ENCODE peak calls at places on chromosome 21, in eight cellular contexts. One of them, this sample, is unnamed.
A peak's percentile ranks its signal among the peaks of the same experiment; 100 is the strongest.

GRCh38 chr21:20882462-20883415 is 115.5 kb upstream of the NCAM2 start:
- DNase-seq in OCI-LY7: peak; percentile 8
- DNase-seq in osteoblast: no peak
- DNase-seq in MM.1S: peak; percentile 44
- DNase-seq in fibroblast of lung: peak; percentile 2
- DNase-seq in hepatocyte: peak; percentile 61
- DNase-seq in neural progenitor cell: peak; percentile 69
- DNase-seq in SK-N-SH: peak; percentile 16
- DNase-seq in this sample: peak; percentile 10

GRCh38 chr21:25635310-25635709 is 3.7 kb upstream of the JAM2 start:
- DNase-seq in OCI-LY7: no peak
- DNase-seq in osteoblast: no peak
- DNase-seq in MM.1S: no peak
- DNase-seq in fibroblast of lung: no peak
- DNase-seq in hepatocyte: no peak
- DNase-seq in neural progenitor cell: no peak
- DNase-seq in SK-N-SH: no peak
- DNase-seq in this sample: no peak

GRCh38 chr21:35324372-35325220 is 275.5 kb upstream of the RUNX1 start:
- DNase-seq in OCI-LY7: no peak
- DNase-seq in osteoblast: peak; percentile 78
- DNase-seq in MM.1S: no peak
- DNase-seq in fibroblast of lung: peak; percentile 88
- DNase-seq in hepatocyte: peak; percentile 28
- DNase-seq in neural progenitor cell: no peak
- DNase-seq in SK-N-SH: no peak
- DNase-seq in this sample: no peak

GRCh38 chr21:44423312-44423821 is 31.9 kb upstream of the LRRC3 start:
- DNase-seq in OCI-LY7: peak; percentile 27
- DNase-seq in osteoblast: peak; percentile 65
- DNase-seq in MM.1S: no peak
- DNase-seq in fibroblast of lung: no peak
- DNase-seq in hepatocyte: no peak
- DNase-seq in neural progenitor cell: no peak
- DNase-seq in SK-N-SH: no peak
- DNase-seq in this sample: no peak

GRCh38 chr21:16794944-16795343 is 717.9 kb upstream of the CXADR start:
- DNase-seq in OCI-LY7: no peak
- DNase-seq in osteoblast: no peak
- DNase-seq in MM.1S: no peak
- DNase-seq in fibroblast of lung: peak; percentile 97
- DNase-seq in hepatocyte: peak; percentile 15
- DNase-seq in neural progenitor cell: no peak
- DNase-seq in SK-N-SH: no peak
- DNase-seq in this sample: no peak

GRCh38 chr21:35190201-35190701 is 141.1 kb upstream of the RUNX1 start:
- DNase-seq in OCI-LY7: no peak
- DNase-seq in osteoblast: no peak
- DNase-seq in MM.1S: no peak
- DNase-seq in fibroblast of lung: peak; percentile 82
- DNase-seq in hepatocyte: peak; percentile 21
- DNase-seq in neural progenitor cell: no peak
- DNase-seq in SK-N-SH: no peak
- DNase-seq in this sample: no peak

GRCh38 chr21:46431884-46432488 is 26.7 kb upstream of the DIP2A start:
- DNase-seq in OCI-LY7: no peak
- DNase-seq in osteoblast: peak; percentile 70
- DNase-seq in MM.1S: no peak
- DNase-seq in fibroblast of lung: no peak
- DNase-seq in hepatocyte: no peak
- DNase-seq in neural progenitor cell: no peak
- DNase-seq in SK-N-SH: no peak
- DNase-seq in this sample: no peak

GRCh38 chr21:37230632-37231246 is 36.4 kb downstream of the VPS26C start:
- DNase-seq in OCI-LY7: no peak
- DNase-seq in osteoblast: no peak
- DNase-seq in MM.1S: no peak
- DNase-seq in fibroblast of lung: no peak
- DNase-seq in hepatocyte: no peak
- DNase-seq in neural progenitor cell: no peak
- DNase-seq in SK-N-SH: no peak
- DNase-seq in this sample: no peak

GRCh38 chr21:45612096-45613019 is 31.2 kb upstream of the PCBP3 start:
- DNase-seq in OCI-LY7: no peak
- DNase-seq in osteoblast: peak; percentile 86
- DNase-seq in MM.1S: no peak
- DNase-seq in fibroblast of lung: peak; percentile 87
- DNase-seq in hepatocyte: no peak
- DNase-seq in neural progenitor cell: no peak
- DNase-seq in SK-N-SH: no peak
- DNase-seq in this sample: no peak

GRCh38 chr21:35852820-35853219 is 207.5 kb downstream of the SETD4 start:
- DNase-seq in OCI-LY7: no peak
- DNase-seq in osteoblast: no peak
- DNase-seq in MM.1S: no peak
- DNase-seq in fibroblast of lung: no peak
- DNase-seq in hepatocyte: no peak
- DNase-seq in neural progenitor cell: no peak
- DNase-seq in SK-N-SH: no peak
- DNase-seq in this sample: no peak

GRCh38 chr21:37030864-37031263 is 24.4 kb downstream of the RIPPLY3 start:
- DNase-seq in OCI-LY7: no peak
- DNase-seq in osteoblast: no peak
- DNase-seq in MM.1S: no peak
- DNase-seq in fibroblast of lung: no peak
- DNase-seq in hepatocyte: no peak
- DNase-seq in neural progenitor cell: no peak
- DNase-seq in SK-N-SH: no peak
- DNase-seq in this sample: no peak

GRCh38 chr21:33651965-33652680 is 9.8 kb downstream of the ITSN1 start:
- DNase-seq in OCI-LY7: no peak
- DNase-seq in osteoblast: no peak
- DNase-seq in MM.1S: no peak
- DNase-seq in fibroblast of lung: no peak
- DNase-seq in hepatocyte: no peak
- DNase-seq in neural progenitor cell: no peak
- DNase-seq in SK-N-SH: no peak
- DNase-seq in this sample: no peak
- H3K4me1 ChIP-seq in OCI-LY7: no peaks in the 10 kb centered on the region
- H3K4me1 ChIP-seq in osteoblast: peaks cover 13% of the 10 kb centered on the region
- H3K4me1 ChIP-seq in MM.1S: peaks cover 4% of the 10 kb centered on the region
- H3K4me1 ChIP-seq in fibroblast of lung: peaks cover 13% of the 10 kb centered on the region
- H3K4me1 ChIP-seq in hepatocyte: peaks cover 30% of the 10 kb centered on the region
- H3K4me1 ChIP-seq in neural progenitor cell: peaks cover 19% of the 10 kb centered on the region
- H3K4me1 ChIP-seq in SK-N-SH: peaks cover 5% of the 10 kb centered on the region
- H3K4me1 ChIP-seq in this sample: no peaks in the 10 kb centered on the region

GRCh38 chr21:26965567-26966359 is 1.1 kb downstream of the ADAMTS5 start:
- DNase-seq in OCI-LY7: no peak
- DNase-seq in osteoblast: peak; percentile 91
- DNase-seq in MM.1S: no peak
- DNase-seq in fibroblast of lung: peak; percentile 16
- DNase-seq in hepatocyte: peak; percentile 51
- DNase-seq in neural progenitor cell: peak; percentile 87
- DNase-seq in SK-N-SH: peak; percentile 86
- DNase-seq in this sample: no peak
- TF ChIP-seq CTCF in OCI-LY7: no peak
- TF ChIP-seq CTCF in osteoblast: peak; percentile 27
- TF ChIP-seq CTCF in MM.1S: no peak
- TF ChIP-seq CTCF in fibroblast of lung: peak; percentile 25
- TF ChIP-seq CTCF in hepatocyte: peak; percentile 38
- TF ChIP-seq CTCF in neural progenitor cell: peak; percentile 63
- TF ChIP-seq CTCF in SK-N-SH: no peak
- TF ChIP-seq CTCF in this sample: no peak

GRCh38 chr21:18170221-18170620 is 74.4 kb upstream of the CHODL start:
- DNase-seq in OCI-LY7: no peak
- DNase-seq in osteoblast: no peak
- DNase-seq in MM.1S: no peak
- DNase-seq in fibroblast of lung: no peak
- DNase-seq in hepatocyte: no peak
- DNase-seq in neural progenitor cell: no peak
- DNase-seq in SK-N-SH: no peak
- DNase-seq in this sample: no peak

GRCh38 chr21:18168108-18168507 is 76.5 kb upstream of the CHODL start:
- DNase-seq in OCI-LY7: no peak
- DNase-seq in osteoblast: no peak
- DNase-seq in MM.1S: no peak
- DNase-seq in fibroblast of lung: no peak
- DNase-seq in hepatocyte: no peak
- DNase-seq in neural progenitor cell: no peak
- DNase-seq in SK-N-SH: no peak
- DNase-seq in this sample: no peak

GRCh38 chr21:18164933-18165332 is 79.7 kb upstream of the CHODL start:
- DNase-seq in OCI-LY7: no peak
- DNase-seq in osteoblast: no peak
- DNase-seq in MM.1S: peak; percentile 64
- DNase-seq in fibroblast of lung: no peak
- DNase-seq in hepatocyte: no peak
- DNase-seq in neural progenitor cell: peak; percentile 9
- DNase-seq in SK-N-SH: no peak
- DNase-seq in this sample: no peak

GRCh38 chr21:18174370-18174769 is 70.3 kb upstream of the CHODL start:
- DNase-seq in OCI-LY7: no peak
- DNase-seq in osteoblast: no peak
- DNase-seq in MM.1S: no peak
- DNase-seq in fibroblast of lung: no peak
- DNase-seq in hepatocyte: no peak
- DNase-seq in neural progenitor cell: no peak
- DNase-seq in SK-N-SH: no peak
- DNase-seq in this sample: no peak

DNA sequence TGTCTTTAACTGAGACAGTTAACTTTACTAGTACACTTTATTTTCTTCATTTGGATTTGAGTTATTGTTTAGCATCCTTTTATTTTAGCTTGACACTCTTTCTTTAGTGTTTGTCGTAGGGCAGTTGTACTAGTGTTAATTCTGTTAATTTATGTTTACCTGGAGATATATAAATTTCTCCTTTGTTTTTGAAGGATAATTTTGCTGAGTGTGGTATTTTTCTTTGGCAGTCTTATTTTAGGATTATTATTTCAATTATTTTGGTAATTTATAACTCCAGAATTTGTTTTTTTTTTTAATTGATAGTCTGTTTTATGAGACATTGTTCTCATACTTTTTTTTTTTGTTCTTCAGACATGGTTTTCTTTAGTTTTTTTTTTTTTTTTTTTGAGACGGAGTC is 73.8 kb upstream of the CHODL start:
- DNase-seq in OCI-LY7: no peak
- DNase-seq in osteoblast: no peak
- DNase-seq in MM.1S: no peak
- DNase-seq in fibroblast of lung: no peak
- DNase-seq in hepatocyte: no peak
- DNase-seq in neural progenitor cell: no peak
- DNase-seq in SK-N-SH: no peak
- DNase-seq in this sample: no peak
- H2AFZ ChIP-seq in OCI-LY7: no peak overlapping the region
- H2AFZ ChIP-seq in osteoblast: no peak overlapping the region
- H2AFZ ChIP-seq in MM.1S: no peak overlapping the region
- H2AFZ ChIP-seq in fibroblast of lung: no peak overlapping the region
- H2AFZ ChIP-seq in hepatocyte: no peak overlapping the region
- H2AFZ ChIP-seq in neural progenitor cell: no peak overlapping the region
- H2AFZ ChIP-seq in SK-N-SH: no peak overlapping the region
- H2AFZ ChIP-seq in this sample: no peak overlapping the region

GRCh38 chr21:41482321-41482720 is 25.6 kb downstream of the TMPRSS2 start:
- DNase-seq in OCI-LY7: no peak
- DNase-seq in osteoblast: no peak
- DNase-seq in MM.1S: no peak
- DNase-seq in fibroblast of lung: peak; percentile 95
- DNase-seq in hepatocyte: no peak
- DNase-seq in neural progenitor cell: no peak
- DNase-seq in SK-N-SH: no peak
- DNase-seq in this sample: no peak
- H3K4me1 ChIP-seq in OCI-LY7: peaks cover 10% of the 10 kb centered on the region
- H3K4me1 ChIP-seq in osteoblast: peaks cover 32% of the 10 kb centered on the region
- H3K4me1 ChIP-seq in MM.1S: peaks cover 23% of the 10 kb centered on the region
- H3K4me1 ChIP-seq in fibroblast of lung: no peaks in the 10 kb centered on the region
- H3K4me1 ChIP-seq in hepatocyte: peaks cover 25% of the 10 kb centered on the region
- H3K4me1 ChIP-seq in neural progenitor cell: peaks cover 12% of the 10 kb centered on the region
- H3K4me1 ChIP-seq in SK-N-SH: no peaks in the 10 kb centered on the region
- H3K4me1 ChIP-seq in this sample: peaks cover 21% of the 10 kb centered on the region

DNA sequence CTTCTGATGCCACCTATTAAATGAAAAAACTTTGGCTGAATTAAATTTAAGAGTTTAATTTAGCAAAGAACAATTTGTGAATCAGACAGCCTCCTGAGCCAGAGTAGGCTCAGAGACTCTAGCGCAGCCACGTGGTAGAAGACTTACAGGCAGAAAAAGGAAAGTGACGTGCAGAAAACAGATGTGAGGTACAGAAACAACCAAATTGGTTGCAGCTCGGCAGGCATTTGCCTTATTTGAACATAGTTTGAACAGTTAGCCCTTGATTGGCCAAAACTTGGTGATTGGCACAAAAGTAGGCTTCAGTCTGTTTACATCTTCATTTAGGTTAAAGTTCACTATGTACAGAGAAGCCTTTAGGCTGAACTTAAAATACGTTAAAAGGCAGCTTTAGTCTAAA is 22.9 kb downstream of the TCP10L start:
- DNase-seq in OCI-LY7: no peak
- DNase-seq in osteoblast: peak; percentile 26
- DNase-seq in MM.1S: peak; percentile 15
- DNase-seq in fibroblast of lung: peak; percentile 67
- DNase-seq in hepatocyte: peak; percentile 55
- DNase-seq in neural progenitor cell: peak; percentile 62
- DNase-seq in SK-N-SH: no peak
- DNase-seq in this sample: no peak
- TF ChIP-seq CTCF in OCI-LY7: no peak
- TF ChIP-seq CTCF in osteoblast: peak; percentile 60
- TF ChIP-seq CTCF in MM.1S: peak; percentile 6
- TF ChIP-seq CTCF in fibroblast of lung: peak; percentile 63
- TF ChIP-seq CTCF in hepatocyte: peak; percentile 50
- TF ChIP-seq CTCF in neural progenitor cell: peak; percentile 60
- TF ChIP-seq CTCF in SK-N-SH: no peak
- TF ChIP-seq CTCF in this sample: no peak

GRCh38 chr21:42562258-42562657 is 48.6 kb downstream of the SLC37A1 start:
- DNase-seq in OCI-LY7: peak; percentile 62
- DNase-seq in osteoblast: no peak
- DNase-seq in MM.1S: no peak
- DNase-seq in fibroblast of lung: no peak
- DNase-seq in hepatocyte: no peak
- DNase-seq in neural progenitor cell: no peak
- DNase-seq in SK-N-SH: no peak
- DNase-seq in this sample: no peak

GRCh38 chr21:42561742-42562141 is 48.1 kb downstream of the SLC37A1 start:
- DNase-seq in OCI-LY7: peak; percentile 96
- DNase-seq in osteoblast: no peak
- DNase-seq in MM.1S: peak; percentile 29
- DNase-seq in fibroblast of lung: no peak
- DNase-seq in hepatocyte: peak; percentile 56
- DNase-seq in neural progenitor cell: no peak
- DNase-seq in SK-N-SH: no peak
- DNase-seq in this sample: peak; percentile 46

GRCh38 chr21:42564561-42564971 is 50.9 kb downstream of the SLC37A1 start:
- DNase-seq in OCI-LY7: no peak
- DNase-seq in osteoblast: no peak
- DNase-seq in MM.1S: no peak
- DNase-seq in fibroblast of lung: no peak
- DNase-seq in hepatocyte: no peak
- DNase-seq in neural progenitor cell: no peak
- DNase-seq in SK-N-SH: no peak
- DNase-seq in this sample: no peak

GRCh38 chr21:42563261-42564045 is 49.8 kb downstream of the SLC37A1 start:
- DNase-seq in OCI-LY7: no peak
- DNase-seq in osteoblast: no peak
- DNase-seq in MM.1S: no peak
- DNase-seq in fibroblast of lung: no peak
- DNase-seq in hepatocyte: no peak
- DNase-seq in neural progenitor cell: no peak
- DNase-seq in SK-N-SH: no peak
- DNase-seq in this sample: no peak

GRCh38 chr21:42562816-42563215 is 49.2 kb downstream of the SLC37A1 start:
- DNase-seq in OCI-LY7: no peak
- DNase-seq in osteoblast: no peak
- DNase-seq in MM.1S: no peak
- DNase-seq in fibroblast of lung: no peak
- DNase-seq in hepatocyte: no peak
- DNase-seq in neural progenitor cell: no peak
- DNase-seq in SK-N-SH: no peak
- DNase-seq in this sample: no peak
- H2AFZ ChIP-seq in OCI-LY7: peak overlapping the region; percentile 39
- H2AFZ ChIP-seq in osteoblast: no peak overlapping the region
- H2AFZ ChIP-seq in MM.1S: no peak overlapping the region
- H2AFZ ChIP-seq in fibroblast of lung: no peak overlapping the region
- H2AFZ ChIP-seq in hepatocyte: no peak overlapping the region
- H2AFZ ChIP-seq in neural progenitor cell: no peak overlapping the region
- H2AFZ ChIP-seq in SK-N-SH: no peak overlapping the region
- H2AFZ ChIP-seq in this sample: no peak overlapping the region

This sample was measured in DND-41.